ENCODE peak calls at places on chromosomes 3 and 15, in five cellular contexts. U is KG1; M is HT-29; X is stimulated activated CD4-positive, alpha-beta T cell treated with anti-CD3 and anti-CD28 coated beads, Interleukin-15, amount 100 ng/mL, for 1 hour; P is HS-27A. N is an unnamed sample.

GRCh38 chr15:37102315-37103021 is 2.1 kb upstream of the MEIS2 start:
- DNase-seq in U (no peak), M (peak), X (no peak), P (peak), N (peak)

GRCh38 chr3:17175187-17175839 is 290.6 kb downstream of the PLCL2 start:
- DNase-seq in U (no peak), M (no peak), X (no peak), P (peak), N (no peak)

GRCh38 chr3:88301273-88302002 is 151.7 kb downstream of the C3orf38 start:
- DNase-seq in U (no peak), M (no peak), X (no peak), P (no peak), N (no peak)

GRCh38 chr3:140341817-140342403 is 336.0 kb upstream of the TRIM42 start:
- DNase-seq in U (no peak), M (no peak), X (no peak), P (no peak), N (no peak)

GRCh38 chr3:150675587-150675986 is 28.1 kb downstream of the ERICH6 start:
- DNase-seq in U (no peak), M (no peak), X (no peak), P (no peak), N (peak)

GRCh38 chr3:108185536-108185935 is 36.7 kb downstream of the IFT57 start:
- DNase-seq in U (no peak), M (no peak), X (no peak), P (no peak), N (no peak)

GRCh38 chr3:114151091-114151490 is 27.8 kb downstream of the DRD3 start:
- DNase-seq in U (no peak), M (no peak), X (no peak), P (no peak), N (no peak)

GRCh38 chr15:92074646-92075045 is 221.1 kb downstream of the SLCO3A1 start:
- DNase-seq in U (no peak), M (no peak), X (no peak), P (no peak), N (peak)

GRCh38 chr3:55488398-55489055 is 1.4 kb upstream of the WNT5A start:
- DNase-seq in U (no peak), M (no peak), X (no peak), P (no peak), N (peak)

GRCh38 chr3:124783696-124784095 is 53.4 kb downstream of the UMPS start:
- DNase-seq in U (no peak), M (no peak), X (no peak), P (no peak), N (no peak)

GRCh38 chr3:53921296-53921695 is 29.6 kb upstream of the SELENOK start:
- DNase-seq in U (no peak), M (peak), X (no peak), P (no peak), N (peak)

GRCh38 chr3:101518421-101518871 is 5.4 kb upstream of the SENP7 start:
- DNase-seq in U (no peak), M (no peak), X (peak), P (no peak), N (peak)

GRCh38 chr3:152595975-152596832 is 238.7 kb upstream of the P2RY1 start:
- DNase-seq in U (peak), M (peak), X (no peak), P (peak), N (no peak)

GRCh38 chr15:47398594-47398993 is 318.7 kb upstream of the SEMA6D start:
- DNase-seq in U (no peak), M (no peak), X (no peak), P (no peak), N (no peak)

GRCh38 chr15:70032509-70032908 is 65.2 kb downstream of the TLE3 start:
- DNase-seq in U (no peak), M (no peak), X (no peak), P (no peak), N (no peak)

GRCh38 chr3:16917256-16917935 is 32.6 kb downstream of the PLCL2 start:
- DNase-seq in U (no peak), M (no peak), X (no peak), P (peak), N (no peak)

GRCh38 chr3:33602829-33603228 is 115.2 kb downstream of the CLASP2 start:
- DNase-seq in U (no peak), M (no peak), X (no peak), P (no peak), N (no peak)

GRCh38 chr15:51223771-51224229 is 114.6 kb downstream of the CYP19A1 start:
- DNase-seq in U (no peak), M (peak), X (no peak), P (peak), N (peak)

GRCh38 chr3:140546649-140547048 is 131.2 kb upstream of the TRIM42 start:
- DNase-seq in U (no peak), M (no peak), X (no peak), P (no peak), N (no peak)

GRCh38 chr3:73216310-73216709 is 154.9 kb downstream of the EBLN2 start:
- DNase-seq in U (no peak), M (no peak), X (no peak), P (no peak), N (no peak)

GRCh38 chr3:4350789-4351163 is 47.6 kb downstream of the SETMAR start:
- DNase-seq in U (peak), M (peak), X (no peak), P (peak), N (peak)

GRCh38 chr3:86771741-86772512 is 219.0 kb downstream of the VGLL3 start:
- DNase-seq in U (no peak), M (no peak), X (no peak), P (no peak), N (no peak)